ENCODE peak calls at places on chromosomes 12 and 14, in five cellular contexts. H is activated B cell treated with CpG ODN at 0.5 μM for 24 hours, B is GM20000, S is T-cell, E is amygdala. I is an unnamed sample.
A peak's percentile ranks its signal among the peaks of the same experiment; 100 is the strongest.

GRCh38 chr12:5210918-5211290 is 167.2 kb downstream of the KCNA5 start:
- DNase-seq in H (no peak), E (no peak), B (no peak), S (no peak), I (no peak)

GRCh38 chr12:109518820-109519665 is 41.6 kb downstream of the UBE3B start:
- DNase-seq in H (no peak), S (peak; percentile 21), B (peak; percentile 69), E (peak; percentile 57), I (no peak)

GRCh38 chr14:100615736-100616695 is 28.8 kb upstream of the BEGAIN start:
- DNase-seq in H (no peak), S (no peak), E (no peak), B (no peak), I (no peak)

GRCh38 chr12:105377077-105377476 is 46.6 kb downstream of the C12orf75 start:
- DNase-seq in E (no peak), H (no peak), B (no peak), S (no peak), I (no peak)

GRCh38 chr12:34607520-34608195 is 585.4 kb downstream of the ALG10 start:
- DNase-seq in E (no peak), S (no peak), H (peak; percentile 9), B (no peak), I (no peak)

GRCh38 chr12:630656-631632 is 32.3 kb downstream of the NINJ2 start:
- DNase-seq in B (peak; percentile 83), H (peak; percentile 27), E (no peak), S (peak; percentile 78), I (no peak)

GRCh38 chr12:113277511-113277910 is 56.2 kb downstream of the TPCN1 start:
- DNase-seq in H (no peak), S (no peak), E (no peak), B (no peak), I (no peak)

GRCh38 chr14:95237956-95238355 is 80.6 kb upstream of the DICER1 start:
- DNase-seq in B (no peak), H (no peak), E (no peak), S (no peak), I (no peak)

GRCh38 chr12:75631809-75632208 is 120.4 kb upstream of the KRR1 start:
- DNase-seq in S (no peak), B (no peak), H (no peak), E (no peak), I (no peak)

GRCh38 chr14:93039649-93040315 is 75.9 kb downstream of the ITPK1 start:
- DNase-seq in S (no peak), E (no peak), H (no peak), B (no peak), I (no peak)

GRCh38 chr12:108907861-108908302 is 28.0 kb downstream of the DAO start:
- DNase-seq in H (no peak), E (peak; percentile 3), S (no peak), B (no peak), I (peak; percentile 70)

GRCh38 chr14:78595797-78596196 is 425.6 kb downstream of the NRXN3 start:
- DNase-seq in H (no peak), E (no peak), B (no peak), S (no peak), I (no peak)

GRCh38 chr14:23090254-23090636 is 4.7 kb downstream of the ACIN1 start:
- DNase-seq in E (no peak), S (no peak), H (no peak), B (no peak), I (no peak)

GRCh38 chr14:99966912-99967311 is 98.3 kb upstream of the EVL start:
- DNase-seq in H (no peak), E (no peak), B (no peak), S (no peak), I (no peak)

GRCh38 chr12:58965568-58965967 is 45.3 kb upstream of the LRIG3 start:
- DNase-seq in E (no peak), H (no peak), B (no peak), S (no peak), I (no peak)

GRCh38 chr12:78146365-78146772 is 315.7 kb downstream of the NAV3 start:
- DNase-seq in S (no peak), E (no peak), H (no peak), B (peak; percentile 3), I (no peak)

GRCh38 chr12:52314511-52314910 is 6.7 kb downstream of the KRT83 start:
- DNase-seq in E (no peak), H (no peak), B (no peak), S (no peak), I (no peak)

GRCh38 chr12:9198012-9198411 is 10.2 kb downstream of the PZP start:
- DNase-seq in E (no peak), S (no peak), H (no peak), B (no peak), I (no peak)

GRCh38 chr12:90244232-90244631 is 535.6 kb upstream of the ATP2B1 start:
- DNase-seq in H (no peak), E (no peak), S (no peak), B (no peak), I (no peak)

GRCh38 chr14:99575043-99576023 is 28.7 kb downstream of the CCDC85C start:
- DNase-seq in S (no peak), E (no peak), B (no peak), H (no peak), I (peak; percentile 46)